ENCODE peak calls at places on chromosome 18, in nine cellular contexts. L is memory B cell; V is naive thymus-derived CD8-positive, alpha-beta T cell; N is stimulated activated CD4-positive, alpha-beta T cell treated with anti-CD3 and anti-CD28 coated beads, Interleukin-15, amount 100 ng/mL, for 1 hour; H is aorta; O is C1 segment of cervical spinal cord; U is posterior vena cava; S is neural crest cell; B is NCI-H187. Z is an unnamed sample.

GRCh38 chr18:596288-596881 is 403 bp upstream of the CLUL1 start:
- DNase-seq in L (peak), U (no peak), B (peak), V (peak), O (peak), H (no peak), N (no peak), S (peak), Z (no peak)

GRCh38 chr18:77044866-77045664 is 87.5 kb downstream of the MBP start:
- DNase-seq in L (no peak), S (no peak), N (no peak), U (peak), B (no peak), V (no peak), O (no peak), H (no peak), Z (no peak)

GRCh38 chr18:32439802-32440201 is 30.9 kb downstream of the GAREM1 start:
- DNase-seq in U (no peak), O (no peak), S (no peak), B (no peak), V (no peak), N (no peak), H (no peak), L (no peak), Z (peak)

GRCh38 chr18:36187826-36188721 is 777 bp downstream of the MOCOS start:
- DNase-seq in V (no peak), H (peak), U (no peak), L (no peak), O (no peak), N (no peak), B (no peak), S (no peak), Z (no peak)

GRCh38 chr18:66819235-66819634 is 215.3 kb upstream of the CDH19 start:
- DNase-seq in H (no peak), B (no peak), N (no peak), L (no peak), S (no peak), O (no peak), V (no peak), U (no peak), Z (peak)

GRCh38 chr18:64244571-64244970 is 95.7 kb upstream of the LINC00305 start:
- DNase-seq in U (no peak), B (no peak), V (no peak), O (no peak), L (no peak), N (no peak), S (no peak), H (no peak), Z (peak)

GRCh38 chr18:44912740-44913478 is 232.2 kb downstream of the SETBP1 start:
- DNase-seq in V (no peak), N (no peak), B (no peak), O (no peak), L (no peak), H (no peak), S (no peak), U (no peak), Z (no peak)

GRCh38 chr18:70371085-70371735 is 82.4 kb downstream of the SOCS6 start:
- DNase-seq in L (no peak), V (no peak), H (no peak), N (no peak), B (no peak), S (no peak), O (no peak), U (no peak), Z (no peak)

GRCh38 chr18:10261315-10262276 is 192.8 kb upstream of the APCDD1 start:
- DNase-seq in O (no peak), N (no peak), V (no peak), B (no peak), S (no peak), L (no peak), H (no peak), U (no peak), Z (no peak)

GRCh38 chr18:63307555-63308200 is 11.9 kb downstream of the BCL2 start:
- DNase-seq in V (no peak), B (no peak), O (peak), H (no peak), U (no peak), N (no peak), L (no peak), S (no peak), Z (no peak)

GRCh38 chr18:8752329-8752728 is 47.0 kb downstream of the MTCL1 start:
- DNase-seq in L (no peak), V (no peak), H (no peak), B (no peak), N (no peak), U (no peak), O (no peak), S (no peak), Z (no peak)

GRCh38 chr18:44098551-44099098 is 582.1 kb upstream of the SETBP1 start:
- DNase-seq in S (no peak), N (no peak), O (no peak), H (no peak), U (no peak), B (no peak), V (no peak), L (no peak), Z (peak)

GRCh38 chr18:26252411-26252810 is 26.2 kb downstream of the TAF4B start:
- DNase-seq in L (no peak), V (no peak), U (no peak), H (no peak), N (no peak), S (no peak), B (no peak), O (no peak), Z (no peak)

GRCh38 chr18:57586243-57587049 is at the start of gene FECH:
- DNase-seq in V (peak), U (peak), S (peak), N (peak), B (no peak), H (peak), O (peak), L (peak), Z (peak)

GRCh38 chr18:60358516-60358915 is 14.1 kb downstream of the MC4R start:
- DNase-seq in U (no peak), N (no peak), B (no peak), H (no peak), V (no peak), S (no peak), L (no peak), O (no peak), Z (no peak)

GRCh38 chr18:3667255-3668137 is 217.5 kb downstream of the TGIF1 start:
- DNase-seq in N (no peak), O (no peak), U (no peak), H (no peak), V (no peak), L (no peak), S (no peak), B (no peak), Z (no peak)

GRCh38 chr18:9612989-9613388 is 1.4 kb downstream of the PPP4R1 start:
- DNase-seq in B (no peak), L (no peak), N (no peak), S (no peak), V (no peak), U (no peak), O (no peak), H (no peak), Z (no peak)

GRCh38 chr18:46575851-46576250 is 81.2 kb downstream of the LOXHD1 start:
- DNase-seq in O (no peak), V (no peak), N (no peak), U (no peak), S (no peak), H (no peak), L (no peak), B (no peak), Z (no peak)

GRCh38 chr18:35073186-35074105 is 32.2 kb downstream of the MAPRE2 start:
- DNase-seq in B (no peak), L (no peak), U (no peak), H (no peak), O (no peak), S (no peak), V (no peak), N (no peak), Z (no peak)

GRCh38 chr18:79062806-79063205 is 6.4 kb upstream of the ATP9B start:
- DNase-seq in B (no peak), S (no peak), H (no peak), O (no peak), N (no peak), L (no peak), V (no peak), U (no peak), Z (no peak)

GRCh38 chr18:56240405-56240804 is 398.0 kb downstream of the TXNL1 start:
- DNase-seq in B (no peak), N (no peak), U (no peak), H (no peak), O (no peak), S (no peak), V (no peak), L (no peak), Z (no peak)

GRCh38 chr18:39969813-39970494 is 1985.1 kb upstream of the PIK3C3 start:
- DNase-seq in N (no peak), V (no peak), S (no peak), U (no peak), B (no peak), L (no peak), H (no peak), O (no peak), Z (no peak)

GRCh38 chr18:12257996-12258718 is 4.0 kb downstream of the CIDEA start:
- DNase-seq in U (no peak), H (no peak), V (no peak), O (no peak), B (no peak), S (no peak), N (no peak), L (no peak), Z (no peak)

GRCh38 chr18:44651453-44651852 is 29.2 kb upstream of the SETBP1 start:
- DNase-seq in U (no peak), S (no peak), O (no peak), B (no peak), N (no peak), L (no peak), V (no peak), H (no peak), Z (no peak)

GRCh38 chr18:27075828-27076227 is 109.3 kb downstream of the CHST9 start:
- DNase-seq in H (no peak), O (no peak), U (no peak), V (no peak), S (no peak), B (no peak), N (no peak), L (no peak), Z (no peak)

GRCh38 chr18:159037-159652 is 788 bp downstream of the USP14 start:
- DNase-seq in H (no peak), L (no peak), U (no peak), B (no peak), N (no peak), O (no peak), S (no peak), V (no peak), Z (no peak)

GRCh38 chr18:50405582-50406271 is 30.9 kb downstream of the SKA1 start:
- DNase-seq in L (no peak), H (no peak), U (no peak), V (no peak), O (no peak), N (no peak), B (peak), S (no peak), Z (no peak)

GRCh38 chr18:48036641-48037421 is 106.4 kb upstream of the SMAD2 start:
- DNase-seq in H (no peak), L (no peak), N (no peak), U (no peak), S (no peak), B (peak), V (no peak), O (no peak), Z (no peak)

GRCh38 chr18:9665311-9665710 is 42.8 kb upstream of the RAB31 start:
- DNase-seq in H (no peak), B (no peak), L (no peak), U (no peak), N (no peak), O (no peak), S (no peak), V (no peak), Z (no peak)

GRCh38 chr18:73741946-73742345 is 405.7 kb downstream of the FBXO15 start:
- DNase-seq in N (no peak), H (no peak), U (no peak), V (no peak), B (no peak), S (no peak), L (no peak), O (no peak), Z (no peak)